ENCODE peak calls at places on chromosomes 4 and X, in ten cellular contexts. N, P, W, J, I, E, V, Q, D and G are unnamed samples.

GRCh38 chrX:134375691-134376090 is 84.3 kb upstream of the HPRT1 start:
- DNase-seq in V (no peak), D (no peak), W (no peak), J (no peak), I (no peak), E (no peak), Q (no peak), N (no peak), P (no peak), G (no peak)

GRCh38 chr4:73603307-73603710 is 16.9 kb downstream of the RASSF6 start:
- DNase-seq in Q (peak; percentile 87), J (no peak), E (no peak), D (no peak), P (peak; percentile 45), I (no peak), W (no peak), V (no peak), N (no peak), G (no peak)

GRCh38 chr4:21470531-21470930 is 478.0 kb downstream of the KCNIP4 start:
- DNase-seq in V (no peak), I (no peak), D (no peak), J (no peak), N (peak; percentile 65), E (no peak), Q (peak; percentile 11), W (no peak), P (peak; percentile 87), G (no peak)

GRCh38 chrX:6813836-6814370 is 279.0 kb upstream of the VCX3A start:
- DNase-seq in I (peak; percentile 24), P (peak; percentile 0), W (no peak), V (no peak), D (no peak), E (no peak), J (no peak), N (no peak), Q (no peak), G (no peak)

GRCh38 chr4:48127231-48127881 is 6.7 kb downstream of the TXK start:
- DNase-seq in I (no peak), J (no peak), W (no peak), N (no peak), Q (no peak), P (no peak), V (no peak), D (no peak), E (no peak), G (no peak)

GRCh38 chr4:30802622-30803323 is 82.6 kb downstream of the PCDH7 start:
- DNase-seq in P (peak; percentile 97), J (no peak), N (peak; percentile 14), Q (no peak), E (no peak), I (no peak), V (no peak), D (no peak), W (no peak), G (no peak)

GRCh38 chr4:6472008-6472386 is 417 bp downstream of the PPP2R2C start:
- DNase-seq in P (no peak), E (no peak), N (no peak), V (no peak), Q (no peak), D (no peak), I (peak; percentile 8), J (no peak), W (peak; percentile 35), G (no peak)

GRCh38 chr4:182301736-182302135 is 58.5 kb downstream of the TENM3 start:
- DNase-seq in D (no peak), E (no peak), J (no peak), I (no peak), V (no peak), N (no peak), P (no peak), W (no peak), Q (no peak), G (no peak)

GRCh38 chr4:7876096-7876993 is 63.3 kb downstream of the AFAP1 start:
- DNase-seq in P (peak; percentile 49), I (no peak), V (no peak), E (no peak), N (peak; percentile 16), D (no peak), J (no peak), W (no peak), Q (no peak), G (no peak)

GRCh38 chr4:149077142-149077541 is 634.9 kb upstream of the NR3C2 start:
- DNase-seq in E (no peak), I (no peak), W (no peak), J (no peak), P (peak; percentile 13), N (no peak), Q (no peak), V (no peak), D (no peak), G (no peak)

GRCh38 chrX:58025979-58026378 is 115.7 kb upstream of the ZXDA start:
- DNase-seq in I (no peak), N (no peak), W (no peak), J (peak; percentile 43), V (no peak), D (no peak), Q (peak; percentile 6), P (peak; percentile 41), E (peak; percentile 25), G (peak; percentile 10)

GRCh38 chr4:83582289-83582756 is 46.4 kb downstream of the GPAT3 start:
- DNase-seq in V (peak; percentile 30), E (no peak), Q (peak; percentile 53), N (peak; percentile 26), J (peak; percentile 1), W (peak; percentile 49), D (no peak), I (no peak), P (peak; percentile 62), G (no peak)

GRCh38 chrX:39936886-39937770 is 160.6 kb downstream of the BCOR start:
- DNase-seq in N (no peak), V (no peak), E (no peak), J (peak; percentile 14), Q (no peak), I (no peak), D (no peak), P (no peak), W (no peak), G (no peak)

GRCh38 chr4:128974203-128974602 is 119.1 kb downstream of the SCLT1 start:
- DNase-seq in V (no peak), E (no peak), J (no peak), P (no peak), N (no peak), Q (no peak), D (no peak), W (no peak), I (no peak), G (no peak)

GRCh38 chr4:144903953-144904711 is 193.9 kb downstream of the ANAPC10 start:
- DNase-seq in J (no peak), I (no peak), W (no peak), P (peak; percentile 34), N (peak; percentile 9), V (no peak), D (no peak), Q (no peak), E (no peak), G (no peak)

GRCh38 chr4:174380699-174381098 is 97.0 kb downstream of the CEP44 start:
- DNase-seq in Q (no peak), W (no peak), I (no peak), V (no peak), N (no peak), D (no peak), J (no peak), E (no peak), P (no peak), G (no peak)